ENCODE peak calls at places on chromosomes 5 and 9, in six cellular contexts. N is psoas muscle, Q is tibial artery, I is upper lobe of right lung, J is AG04450, E is stomach. O is an unnamed sample.

GRCh38 chr9:113609562-113610318 is 146.2 kb downstream of the RGS3 start:
- DNase-seq in N (peak; percentile 76), Q (peak; percentile 77), I (peak; percentile 86), J (no peak), E (peak; percentile 97), O (no peak)

GRCh38 chr9:76613150-76613781 is 151.0 kb upstream of the PCA3 start:
- DNase-seq in N (no peak), Q (no peak), I (no peak), J (no peak), E (no peak), O (no peak)

GRCh38 chr5:9358961-9359686 is 186.8 kb downstream of the SEMA5A start:
- DNase-seq in N (no peak), Q (no peak), I (no peak), J (peak; percentile 71), E (no peak), O (no peak)

GRCh38 chr9:33329996-33330395 is 39.7 kb downstream of the NFX1 start:
- DNase-seq in N (no peak), Q (no peak), I (no peak), J (no peak), E (no peak), O (no peak)

GRCh38 chr5:177454397-177455035 is 7.9 kb downstream of the PRR7 start:
- DNase-seq in N (peak; percentile 92), Q (peak; percentile 86), I (peak; percentile 96), J (no peak), E (peak; percentile 96), O (no peak)

GRCh38 chr9:17631396-17631795 is 52.5 kb downstream of the SH3GL2 start:
- DNase-seq in N (no peak), Q (no peak), I (no peak), J (no peak), E (no peak), O (no peak)

GRCh38 chr5:143426437-143426991 is 23.0 kb upstream of the NR3C1 start:
- DNase-seq in N (no peak), Q (no peak), I (no peak), J (no peak), E (no peak), O (no peak)

GRCh38 chr9:111789881-111790280 is 4.9 kb downstream of the SHOC1 start:
- DNase-seq in N (no peak), Q (no peak), I (no peak), J (no peak), E (no peak), O (no peak)

GRCh38 chr9:76987594-76988200 is 31.8 kb upstream of the FOXB2 start:
- DNase-seq in N (no peak), Q (no peak), I (no peak), J (no peak), E (no peak), O (peak; percentile 71)

GRCh38 chr9:108058137-108058779 is 568.7 kb upstream of the KLF4 start:
- DNase-seq in N (no peak), Q (no peak), I (no peak), J (no peak), E (no peak), O (no peak)

GRCh38 chr5:155455791-155456514 is 442.4 kb downstream of the KIF4B start:
- DNase-seq in N (no peak), Q (no peak), I (no peak), J (no peak), E (no peak), O (no peak)

GRCh38 chr9:92807757-92808725 is 43.4 kb upstream of the BICD2 start:
- DNase-seq in N (no peak), Q (no peak), I (no peak), J (no peak), E (no peak), O (no peak)

GRCh38 chr5:74035521-74035937 is 409.5 kb downstream of the ARHGEF28 start:
- DNase-seq in N (no peak), Q (peak; percentile 28), I (no peak), J (no peak), E (no peak), O (peak; percentile 61)

GRCh38 chr5:133341915-133342710 is 270.2 kb downstream of the FSTL4 start:
- DNase-seq in N (no peak), Q (no peak), I (peak; percentile 39), J (no peak), E (no peak), O (no peak)

GRCh38 chr9:4030751-4031150 is 269.1 kb downstream of the GLIS3 start:
- DNase-seq in N (no peak), Q (no peak), I (no peak), J (no peak), E (no peak), O (no peak)

GRCh38 chr5:158914008-158914407 is 185.7 kb downstream of the EBF1 start:
- DNase-seq in N (no peak), Q (no peak), I (no peak), J (no peak), E (no peak), O (no peak)

GRCh38 chr9:21996438-21996837 is 1.8 kb downstream of the CDKN2B-AS1 start:
- DNase-seq in N (no peak), Q (no peak), I (no peak), J (no peak), E (no peak), O (no peak)

GRCh38 chr9:81729141-81729540 is 39.8 kb upstream of the TLE1 start:
- DNase-seq in N (no peak), Q (no peak), I (no peak), J (no peak), E (no peak), O (no peak)

GRCh38 chr9:134642385-134643181 is 980 bp downstream of the COL5A1 start:
- DNase-seq in N (peak; percentile 75), Q (peak; percentile 79), I (no peak), J (peak; percentile 65), E (peak; percentile 35), O (no peak)

GRCh38 chr5:6590581-6590980 is 42.3 kb downstream of the NSUN2 start:
- DNase-seq in N (no peak), Q (no peak), I (no peak), J (no peak), E (no peak), O (no peak)

GRCh38 chr9:28887188-28887884 is 1314.1 kb upstream of the C9orf72 start:
- DNase-seq in N (no peak), Q (no peak), I (no peak), J (no peak), E (no peak), O (no peak)

GRCh38 chr5:122392844-122393243 is 80.8 kb downstream of the SNCAIP start:
- DNase-seq in N (no peak), Q (no peak), I (no peak), J (no peak), E (no peak), O (no peak)

GRCh38 chr9:108991479-108991878 is 21.8 kb downstream of the CTNNAL1 start:
- DNase-seq in N (no peak), Q (no peak), I (no peak), J (no peak), E (peak; percentile 60), O (no peak)

GRCh38 chr5:74995931-74996330 is 56.4 kb downstream of the GCNT4 start:
- DNase-seq in N (no peak), Q (no peak), I (no peak), J (no peak), E (no peak), O (no peak)

GRCh38 chr9:85483214-85483613 is 258.5 kb downstream of the AGTPBP1 start:
- DNase-seq in N (no peak), Q (no peak), I (no peak), J (no peak), E (no peak), O (peak; percentile 27)

GRCh38 chr5:151708126-151708525 is 21.4 kb upstream of the SPARC start:
- DNase-seq in N (no peak), Q (no peak), I (no peak), J (no peak), E (no peak), O (no peak)

GRCh38 chr5:65808818-65809217 is 86.8 kb downstream of the NLN start:
- DNase-seq in N (no peak), Q (no peak), I (no peak), J (no peak), E (no peak), O (no peak)

GRCh38 chr5:139105621-139106071 is 92.5 kb downstream of the SIL1 start:
- DNase-seq in N (no peak), Q (no peak), I (no peak), J (no peak), E (no peak), O (no peak)
- H3K4me3 ChIP-seq in N (peak overlapping the region; percentile 48), Q (peak overlapping the region; percentile 3), I (no peak overlapping the region), J (no peak overlapping the region), E (no peak overlapping the region), O (no peak overlapping the region)

GRCh38 chr5:135398855-135399837 is at the start of gene MACROH2A1:
- DNase-seq in N (peak; percentile 95), Q (peak; percentile 88), I (peak; percentile 95), J (no peak), E (peak; percentile 92), O (peak; percentile 27)
- TF ChIP-seq CTCF in N (no peak), Q (no peak), I (peak; percentile 5), J (no peak), E (no peak), O (no peak)

DNA sequence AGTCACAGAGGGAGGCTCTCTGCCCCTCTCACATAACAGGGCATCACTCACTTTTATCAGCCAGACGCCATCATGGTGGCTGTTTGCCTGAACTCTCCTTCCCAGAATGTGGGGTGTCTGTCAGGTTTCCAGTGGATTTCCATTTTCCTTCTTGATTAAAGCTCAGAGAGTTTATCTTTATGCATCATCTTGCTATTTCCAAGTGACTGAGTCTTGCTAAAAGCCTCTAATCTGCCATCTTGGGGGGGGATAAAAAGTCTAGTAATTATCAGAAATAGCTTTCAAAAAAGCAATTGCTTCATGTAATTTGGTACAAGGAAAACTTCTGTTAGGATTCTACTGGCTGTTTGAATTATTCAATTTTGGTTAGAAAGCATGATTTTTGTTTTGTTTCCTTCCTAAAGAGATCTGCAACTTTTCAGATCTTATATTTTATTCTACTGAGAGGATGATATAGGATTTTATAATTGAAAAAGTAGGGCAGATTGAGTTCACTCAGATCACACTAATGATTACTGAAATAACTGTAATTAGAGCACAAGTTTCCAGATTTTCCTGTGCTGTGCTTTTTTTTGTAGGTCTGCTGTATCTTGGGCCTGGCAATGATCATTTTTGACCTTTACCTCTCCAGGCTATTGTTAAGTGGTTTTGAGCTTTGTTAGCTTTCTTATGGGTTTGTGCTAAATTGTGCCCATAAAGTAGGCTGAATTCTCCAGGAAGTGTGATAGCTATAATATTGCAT is 661.5 kb downstream of the TLE4 start:
- DNase-seq in N (no peak), Q (no peak), I (no peak), J (no peak), E (no peak), O (no peak)
- H3K4me3 ChIP-seq in N (no peak overlapping the region), Q (no peak overlapping the region), I (no peak overlapping the region), J (no peak overlapping the region), E (no peak overlapping the region), O (no peak overlapping the region)

GRCh38 chr5:137605377-137605776 is 106.3 kb upstream of the SPOCK1 start:
- DNase-seq in N (no peak), Q (no peak), I (no peak), J (no peak), E (no peak), O (no peak)
- TF ChIP-seq CTCF in N (no peak), Q (no peak), I (no peak), J (no peak), E (no peak), O (peak; percentile 36)